ENCODE peak calls at places on chromosomes 3 and 15, in five cellular contexts. D, X, J, E and A are unnamed samples.

GRCh38 chr3:188559069-188559410 is 405.1 kb downstream of the LPP start:
- DNase-seq in E (no peak), X (no peak), J (no peak), D (no peak), A (no peak)

GRCh38 chr3:46878796-46879436 is 1.4 kb downstream of the PTH1R start:
- DNase-seq in E (no peak), D (no peak), X (no peak), J (peak), A (no peak)

GRCh38 chr3:182803006-182803405 is 9.7 kb downstream of the ATP11B start:
- DNase-seq in D (no peak), J (no peak), E (no peak), X (no peak), A (no peak)

GRCh38 chr3:60803812-60804211 is 447.4 kb downstream of the FHIT start:
- DNase-seq in X (no peak), D (no peak), E (no peak), J (no peak), A (no peak)

GRCh38 chr3:134030382-134030753 is 643 bp upstream of the SLCO2A1 start:
- DNase-seq in D (no peak), X (no peak), J (no peak), E (no peak), A (no peak)

GRCh38 chr3:119098620-119099222 is 47.2 kb upstream of the TEX55 start:
- DNase-seq in E (no peak), J (no peak), X (no peak), D (no peak), A (peak)

GRCh38 chr3:16515885-16516420 is 2.5 kb upstream of the RFTN1 start:
- DNase-seq in D (no peak), J (no peak), X (no peak), E (no peak), A (peak)

GRCh38 chr15:20348900-20349773 is 192.5 kb downstream of the GOLGA6L6 start:
- DNase-seq in D (no peak), X (peak), E (peak), J (no peak), A (no peak)

GRCh38 chr3:145557405-145557804 is 603.6 kb downstream of the PLOD2 start:
- DNase-seq in X (no peak), J (peak), E (no peak), D (no peak), A (no peak)

GRCh38 chr15:81281925-81282895 is 41.7 kb downstream of the STARD5 start:
- DNase-seq in X (no peak), E (peak), J (no peak), D (no peak), A (no peak)

GRCh38 chr15:94592495-94592894 is 361.1 kb downstream of the MCTP2 start:
- DNase-seq in D (no peak), X (no peak), E (no peak), J (no peak), A (no peak)

GRCh38 chr3:48477959-48478480 is 26.0 kb downstream of the SHISA5 start:
- DNase-seq in D (no peak), X (no peak), J (no peak), E (no peak), A (no peak)

GRCh38 chr3:156448300-156448699 is 106.6 kb downstream of the SSR3 start:
- DNase-seq in D (no peak), E (peak), X (peak), J (peak), A (peak)

GRCh38 chr3:172102123-172102882 is 62.9 kb downstream of the FNDC3B start:
- DNase-seq in E (no peak), J (no peak), D (no peak), X (no peak), A (peak)

GRCh38 chr3:171556574-171557145 is 96.5 kb upstream of the TNIK start:
- DNase-seq in J (no peak), X (no peak), D (no peak), E (no peak), A (no peak)

GRCh38 chr15:88704791-88705768 is 66.3 kb downstream of the ISG20 start:
- DNase-seq in J (no peak), X (peak), D (no peak), E (peak), A (no peak)

GRCh38 chr3:64086479-64086878 is 63.2 kb upstream of the PSMD6 start:
- DNase-seq in X (no peak), J (no peak), D (no peak), E (no peak), A (no peak)

GRCh38 chr3:32934150-32934742 is 17.2 kb upstream of the CCR4 start:
- DNase-seq in D (no peak), E (no peak), X (peak), J (no peak), A (no peak)

GRCh38 chr3:14768881-14769280 is 49.9 kb upstream of the FGD5 start:
- DNase-seq in J (no peak), E (no peak), X (no peak), D (no peak), A (no peak)

GRCh38 chr15:63504979-63505841 is 817 bp downstream of the USP3 start:
- DNase-seq in J (no peak), D (no peak), X (peak), E (peak), A (peak)

GRCh38 chr3:123546133-123546755 is 38.6 kb downstream of the HACD2 start:
- DNase-seq in X (no peak), D (no peak), J (no peak), E (no peak), A (no peak)

GRCh38 chr15:77178421-77178820 is 107.5 kb upstream of the TSPAN3 start:
- DNase-seq in X (no peak), D (no peak), J (no peak), E (no peak), A (no peak)

GRCh38 chr3:159994182-159994581 is 5.5 kb downstream of the IL12A start:
- DNase-seq in E (no peak), J (no peak), D (no peak), X (no peak), A (no peak)

GRCh38 chr15:31396881-31397560 is 70.4 kb downstream of the KLF13 start:
- DNase-seq in E (peak), J (no peak), D (no peak), X (peak), A (no peak)

GRCh38 chr3:108103971-108104797 is 13.4 kb upstream of the CD47 start:
- DNase-seq in J (no peak), X (no peak), D (no peak), E (no peak), A (no peak)

GRCh38 chr15:83164409-83165404 is 42.9 kb downstream of the HDGFL3 start:
- DNase-seq in J (peak), E (no peak), X (no peak), D (no peak), A (no peak)

GRCh38 chr3:184186184-184186901 is at the start of gene ABCF3:
- DNase-seq in X (no peak), J (no peak), D (no peak), E (no peak), A (no peak)

GRCh38 chr3:14490255-14490654 is 49.9 kb downstream of the GRIP2 start:
- DNase-seq in X (no peak), J (no peak), E (no peak), D (no peak), A (no peak)

GRCh38 chr3:144431134-144431533 is 459.5 kb downstream of the DIPK2A start:
- DNase-seq in D (no peak), J (no peak), X (no peak), E (no peak), A (no peak)

GRCh38 chr3:129161860-129162271 is 1.0 kb upstream of the ISY1 start:
- DNase-seq in D (no peak), E (peak), X (no peak), J (no peak), A (no peak)

GRCh38 chr3:194270627-194271458 is 80.3 kb downstream of the CPN2 start:
- DNase-seq in D (no peak), X (peak), E (peak), J (no peak), A (no peak)

GRCh38 chr3:16474304-16474703 is 39.2 kb downstream of the RFTN1 start:
- DNase-seq in E (no peak), D (no peak), X (no peak), J (peak), A (no peak)

GRCh38 chr3:77188210-77188609 is 148.3 kb downstream of the ROBO2 start:
- DNase-seq in E (no peak), J (no peak), X (no peak), D (no peak), A (no peak)

GRCh38 chr3:45950686-45951600 is 7.7 kb downstream of the CXCR6 start:
- DNase-seq in J (no peak), E (no peak), X (no peak), D (no peak), A (peak)

GRCh38 chr3:174363256-174363655 is 495.9 kb upstream of the NAALADL2 start:
- DNase-seq in J (no peak), D (no peak), E (no peak), X (no peak), A (no peak)

GRCh38 chr3:95302044-95302443 is 1239.2 kb downstream of the NSUN3 start:
- DNase-seq in E (no peak), X (no peak), D (no peak), J (peak), A (no peak)

GRCh38 chr3:137692803-137693431 is 71.2 kb upstream of the SOX14 start:
- DNase-seq in D (no peak), X (peak), E (peak), J (no peak), A (no peak)

GRCh38 chr15:74265046-74265639 is 29.0 kb downstream of the CCDC33 start:
- DNase-seq in E (peak), D (no peak), X (peak), J (no peak), A (no peak)